ENCODE peak calls at places on chromosomes 4 and X, in nine cellular contexts. B, M, N, O, G, T, J, H and Q are unnamed samples.

GRCh38 chr4:165810726-165811125 is 62.3 kb upstream of the TLL1 start:
- DNase-seq in B (no peak), M (no peak), N (no peak), O (no peak), G (no peak), T (no peak), J (no peak), H (no peak), Q (no peak)

GRCh38 chrX:17471121-17471520 is 96.1 kb downstream of the NHS start:
- DNase-seq in B (no peak), M (no peak), N (no peak), O (no peak), G (no peak), T (no peak), J (no peak), H (no peak), Q (no peak)

GRCh38 chr4:288891-289290 is 16.4 kb downstream of the ZNF732 start:
- DNase-seq in B (peak; percentile 15), M (no peak), N (no peak), O (no peak), G (no peak), T (no peak), J (no peak), H (no peak), Q (no peak)

GRCh38 chr4:87270144-87270543 is 49.7 kb upstream of the KLHL8 start:
- DNase-seq in B (peak; percentile 44), M (no peak), N (no peak), O (no peak), G (peak; percentile 43), T (no peak), J (no peak), H (peak; percentile 5), Q (no peak)

GRCh38 chr4:83631066-83631465 is 95.2 kb downstream of the GPAT3 start:
- DNase-seq in B (no peak), M (no peak), N (no peak), O (no peak), G (no peak), T (no peak), J (no peak), H (no peak), Q (no peak)

GRCh38 chr4:43453058-43453457 is 560.5 kb downstream of the GRXCR1 start:
- DNase-seq in B (peak; percentile 2), M (no peak), N (no peak), O (no peak), G (no peak), T (no peak), J (no peak), H (no peak), Q (no peak)

GRCh38 chr4:65600656-65601055 is 69.6 kb downstream of the EPHA5 start:
- DNase-seq in B (no peak), M (no peak), N (no peak), O (no peak), G (no peak), T (no peak), J (no peak), H (no peak), Q (no peak)

GRCh38 chr4:53055274-53055673 is 193.2 kb downstream of the RASL11B start:
- DNase-seq in B (peak; percentile 91), M (no peak), N (no peak), O (no peak), G (no peak), T (no peak), J (no peak), H (peak; percentile 3), Q (no peak)